ENCODE peak calls at places on chromosome 9, in nine cellular contexts. Q is left colon, F is RWPE2, D is Caki2, I is AG09309, J is fibroblast of pulmonary artery, B is hypothalamus, E is NCI-H748 treated with DMSO at 0.1 percent for 48 hours, K is mucosa of descending colon. M is an unnamed sample.
A peak's percentile ranks its signal among the peaks of the same experiment; 100 is the strongest.

GRCh38 chr9:99162759-99163364 is 57.9 kb downstream of the TGFBR1 start:
- DNase-seq in Q (no peak), K (no peak), J (peak; percentile 67), D (peak; percentile 33), B (no peak), I (no peak), F (no peak), E (peak; percentile 30), M (no peak)

GRCh38 chr9:124242331-124243194 is 15.2 kb upstream of the NEK6 start:
- DNase-seq in I (no peak), E (no peak), F (no peak), K (no peak), D (no peak), Q (peak; percentile 56), B (no peak), J (no peak), M (no peak)

GRCh38 chr9:109277451-109277850 is 43.4 kb downstream of the EPB41L4B start:
- DNase-seq in J (no peak), E (no peak), K (peak; percentile 51), B (no peak), D (no peak), F (no peak), Q (no peak), I (no peak), M (no peak)

GRCh38 chr9:976258-976804 is at the start of gene DMRT3:
- DNase-seq in B (no peak), Q (no peak), J (no peak), F (no peak), I (no peak), E (no peak), K (no peak), D (no peak), M (no peak)

GRCh38 chr9:92723299-92723625 is 41.4 kb downstream of the BICD2 start:
- DNase-seq in K (no peak), D (no peak), B (peak; percentile 52), F (peak; percentile 71), Q (no peak), J (no peak), E (no peak), I (no peak), M (no peak)

GRCh38 chr9:112239284-112239683 is 64.2 kb upstream of the SUSD1 start:
- DNase-seq in J (no peak), D (no peak), B (no peak), Q (peak; percentile 27), E (no peak), K (no peak), I (no peak), F (no peak), M (no peak)

GRCh38 chr9:122904466-122904822 is 715 bp downstream of the RC3H2 start:
- DNase-seq in I (no peak), F (no peak), D (no peak), J (peak; percentile 39), K (no peak), B (peak; percentile 21), E (peak; percentile 35), Q (peak; percentile 31), M (no peak)

GRCh38 chr9:69805962-69806633 is 14.5 kb upstream of the CFAP95 start:
- DNase-seq in F (no peak), K (no peak), B (no peak), I (no peak), D (no peak), E (no peak), J (no peak), Q (no peak), M (no peak)

GRCh38 chr9:115883467-115884329 is 269.9 kb upstream of the PAPPA start:
- DNase-seq in B (no peak), I (no peak), E (peak; percentile 46), Q (no peak), K (no peak), J (peak; percentile 77), F (no peak), D (peak; percentile 51), M (no peak)

GRCh38 chr9:33065157-33066076 is 11.1 kb downstream of the SMU1 start:
- DNase-seq in I (no peak), Q (no peak), F (no peak), B (no peak), D (no peak), J (no peak), E (no peak), K (no peak), M (no peak)

GRCh38 chr9:14247577-14247976 is 66.4 kb downstream of the NFIB start:
- DNase-seq in F (no peak), E (no peak), B (no peak), Q (no peak), J (no peak), D (no peak), I (no peak), K (no peak), M (no peak)

GRCh38 chr9:125262217-125262991 is 778 bp downstream of the GAPVD1 start:
- DNase-seq in Q (no peak), F (no peak), J (no peak), B (no peak), E (no peak), I (no peak), D (no peak), K (no peak), M (no peak)

GRCh38 chr9:133943781-133944745 is 48.1 kb downstream of the VAV2 start:
- DNase-seq in K (peak; percentile 45), Q (no peak), I (no peak), F (no peak), D (no peak), E (no peak), J (no peak), B (no peak), M (no peak)

GRCh38 chr9:74817281-74818181 is 70.2 kb downstream of the TRPM6 start:
- DNase-seq in F (no peak), I (no peak), E (no peak), D (no peak), J (no peak), B (no peak), Q (peak; percentile 48), K (no peak), M (no peak)

GRCh38 chr9:16002816-16003215 is 450.0 kb downstream of the CCDC171 start:
- DNase-seq in E (no peak), K (no peak), B (no peak), F (no peak), Q (no peak), D (no peak), J (peak; percentile 53), I (no peak), M (no peak)